ENCODE peak calls at places on chromosomes 12 and 14, in seven cellular contexts. Z is PC-3, N is mammary epithelial cell, I is PC-9, R is Panc1, E is right atrium auricular region, D is fibroblast of lung. F is an unnamed sample.
A peak's percentile ranks its signal among the peaks of the same experiment; 100 is the strongest.

GRCh38 chr12:6437586-6437985 is 7.2 kb upstream of the CD27 start:
- DNase-seq in Z (no peak), N (no peak), I (no peak), R (no peak), E (no peak), D (no peak), F (no peak)

GRCh38 chr12:89525002-89525823 is 617 bp upstream of the GALNT4 start:
- DNase-seq in Z (peak; percentile 42), N (peak; percentile 59), I (no peak), R (no peak), E (no peak), D (no peak), F (peak; percentile 50)

GRCh38 chr14:79638647-79639266 is 572.5 kb downstream of the DIO2 start:
- DNase-seq in Z (no peak), N (no peak), I (no peak), R (no peak), E (no peak), D (no peak), F (no peak)

GRCh38 chr12:15837141-15837781 is 44.9 kb upstream of the STRAP start:
- DNase-seq in Z (no peak), N (no peak), I (no peak), R (no peak), E (no peak), D (no peak), F (peak; percentile 24)

GRCh38 chr14:69268763-69269162 is 8.8 kb downstream of the GALNT16 start:
- DNase-seq in Z (peak; percentile 63), N (peak; percentile 57), I (no peak), R (no peak), E (no peak), D (no peak), F (no peak)

GRCh38 chr12:128076188-128076587 is 190.8 kb upstream of the TMEM132C start:
- DNase-seq in Z (peak; percentile 72), N (no peak), I (no peak), R (peak; percentile 20), E (no peak), D (no peak), F (no peak)

GRCh38 chr12:5944688-5945070 is 380 bp downstream of the ANO2 start:
- DNase-seq in Z (no peak), N (no peak), I (no peak), R (no peak), E (no peak), D (no peak), F (no peak)

GRCh38 chr14:89198544-89199329 is 218.3 kb downstream of the FOXN3 start:
- DNase-seq in Z (no peak), N (no peak), I (no peak), R (no peak), E (peak; percentile 66), D (peak; percentile 78), F (no peak)

GRCh38 chr14:33676135-33676566 is 274.7 kb downstream of the EGLN3 start:
- DNase-seq in Z (peak; percentile 78), N (peak; percentile 27), I (no peak), R (no peak), E (no peak), D (peak; percentile 54), F (peak; percentile 19)

GRCh38 chr12:29026419-29026818 is 122.7 kb upstream of the FAR2 start:
- DNase-seq in Z (peak; percentile 28), N (peak; percentile 31), I (no peak), R (no peak), E (no peak), D (no peak), F (no peak)

GRCh38 chr14:26319139-26319864 is 278.5 kb downstream of the NOVA1 start:
- DNase-seq in Z (peak; percentile 64), N (no peak), I (no peak), R (no peak), E (no peak), D (no peak), F (no peak)

GRCh38 chr12:69655616-69656336 is 43.3 kb downstream of the BEST3 start:
- DNase-seq in Z (peak; percentile 9), N (peak; percentile 76), I (no peak), R (no peak), E (peak; percentile 36), D (peak; percentile 77), F (no peak)

GRCh38 chr14:59425322-59425945 is 39.7 kb downstream of the GPR135 start:
- DNase-seq in Z (peak; percentile 41), N (no peak), I (no peak), R (no peak), E (no peak), D (peak; percentile 51), F (peak; percentile 52)

GRCh38 chr14:54106802-54107377 is 150.3 kb upstream of the BMP4 start:
- DNase-seq in Z (peak; percentile 99), N (no peak), I (peak; percentile 54), R (no peak), E (no peak), D (no peak), F (no peak)

GRCh38 chr14:63039800-63040380 is 5.4 kb downstream of the KCNH5 start:
- DNase-seq in Z (peak; percentile 86), N (peak; percentile 74), I (peak; percentile 27), R (peak; percentile 13), E (no peak), D (peak; percentile 91), F (no peak)

GRCh38 chr12:5123921-5124320 is 80.2 kb downstream of the KCNA5 start:
- DNase-seq in Z (no peak), N (no peak), I (no peak), R (no peak), E (no peak), D (no peak), F (no peak)

GRCh38 chr12:115794659-115795081 is 482.8 kb downstream of the MED13L start:
- DNase-seq in Z (peak; percentile 14), N (no peak), I (no peak), R (no peak), E (no peak), D (no peak), F (no peak)

GRCh38 chr12:24561882-24562760 is 386.8 kb downstream of the BCAT1 start:
- DNase-seq in Z (no peak), N (peak; percentile 12), I (no peak), R (no peak), E (peak; percentile 73), D (peak; percentile 83), F (peak; percentile 66)

GRCh38 chr14:103726474-103726873 is 10.9 kb downstream of the ZFYVE21 start:
- DNase-seq in Z (no peak), N (no peak), I (no peak), R (no peak), E (no peak), D (no peak), F (no peak)

GRCh38 chr12:27751386-27752047 is 28.5 kb upstream of the KLHL42 start:
- DNase-seq in Z (peak; percentile 99), N (peak; percentile 88), I (peak; percentile 16), R (no peak), E (no peak), D (no peak), F (no peak)

GRCh38 chr14:50774542-50775267 is 56.3 kb downstream of the NIN start:
- DNase-seq in Z (no peak), N (no peak), I (no peak), R (no peak), E (no peak), D (peak; percentile 27), F (no peak)

GRCh38 chr14:69716483-69717187 is 50.3 kb upstream of the SRSF5 start:
- DNase-seq in Z (peak; percentile 53), N (peak; percentile 97), I (peak; percentile 68), R (no peak), E (no peak), D (peak; percentile 85), F (no peak)

GRCh38 chr14:103188691-103189480 is 65.6 kb downstream of the TNFAIP2 start:
- DNase-seq in Z (no peak), N (no peak), I (peak; percentile 40), R (no peak), E (no peak), D (no peak), F (peak; percentile 39)

DNA sequence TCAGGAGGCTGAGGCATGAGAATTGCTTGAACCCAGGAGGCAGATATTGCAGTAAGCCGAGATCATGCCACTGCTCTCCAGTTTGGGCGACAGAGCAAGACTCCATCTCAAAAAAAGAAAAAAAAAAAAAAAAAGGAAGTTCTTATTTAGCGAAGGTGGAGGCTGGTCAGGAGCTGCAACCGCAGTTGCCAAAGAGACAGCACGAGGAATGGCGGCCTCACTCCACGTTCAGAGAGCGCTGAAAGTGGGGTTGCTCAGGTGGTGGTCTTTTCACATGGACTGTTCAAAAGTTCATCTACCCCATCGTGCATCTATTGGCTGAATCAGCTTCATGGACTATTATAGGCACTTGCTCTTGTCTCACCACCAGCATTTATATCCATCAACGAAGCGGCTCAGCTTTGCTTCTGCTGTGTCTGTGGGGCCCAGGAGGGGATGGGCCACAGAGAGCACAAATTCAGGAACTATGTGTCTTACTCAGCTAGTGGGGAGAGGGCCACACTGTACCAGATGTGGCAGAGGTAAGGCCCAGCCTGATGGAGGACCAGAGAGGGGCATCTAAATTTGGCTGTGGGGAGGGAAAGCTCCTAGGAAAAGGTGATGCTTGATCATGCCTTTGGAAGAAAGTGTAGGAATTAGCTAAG is 27.3 kb downstream of the SLC25A47 start:
- DNase-seq in Z (no peak), N (no peak), I (no peak), R (no peak), E (no peak), D (no peak), F (no peak)
- H3K36me3 ChIP-seq in Z (peaks cover 27% of the 10 kb centered on the region), N (peaks cover 23% of the 10 kb centered on the region), I (no peaks in the 10 kb centered on the region), R (no peaks in the 10 kb centered on the region), E (peaks cover 73% of the 10 kb centered on the region), D (peaks cover 29% of the 10 kb centered on the region), F (peaks cover 21% of the 10 kb centered on the region)

GRCh38 chr12:65923228-65923627 is 98.9 kb downstream of the HMGA2 start:
- DNase-seq in Z (no peak), N (no peak), I (no peak), R (no peak), E (no peak), D (no peak), F (no peak)
- TF ChIP-seq CTCF in Z (peak; percentile 37), N (no peak), I (no peak), R (peak; percentile 22), E (no peak), D (no peak), F (no peak)

GRCh38 chr12:71436696-71437095 is 2.9 kb upstream of the LGR5 start:
- DNase-seq in Z (no peak), N (no peak), I (no peak), R (no peak), E (no peak), D (no peak), F (no peak)
- H3K9me3 ChIP-seq in Z (peaks cover 2% of the 10 kb centered on the region), N (peaks cover 4% of the 10 kb centered on the region), I (no peaks in the 10 kb centered on the region), R (no peaks in the 10 kb centered on the region), E (peaks cover 19% of the 10 kb centered on the region), D (no peaks in the 10 kb centered on the region), F (no peaks in the 10 kb centered on the region)

GRCh38 chr12:124405151-124405550 is 110.3 kb downstream of the RFLNA start:
- DNase-seq in Z (no peak), N (no peak), I (no peak), R (no peak), E (no peak), D (no peak), F (no peak)

GRCh38 chr12:124405592-124405991 is 110.7 kb downstream of the RFLNA start:
- DNase-seq in Z (no peak), N (no peak), I (no peak), R (no peak), E (no peak), D (no peak), F (no peak)

GRCh38 chr12:124403273-124403672 is 108.4 kb downstream of the RFLNA start:
- DNase-seq in Z (no peak), N (no peak), I (no peak), R (no peak), E (no peak), D (no peak), F (no peak)

GRCh38 chr12:124402281-124403066 is 107.6 kb downstream of the RFLNA start:
- DNase-seq in Z (no peak), N (no peak), I (no peak), R (no peak), E (no peak), D (no peak), F (no peak)

GRCh38 chr12:124404162-124404561 is 109.3 kb downstream of the RFLNA start:
- DNase-seq in Z (no peak), N (no peak), I (no peak), R (no peak), E (no peak), D (no peak), F (no peak)
- H3K36me3 ChIP-seq in Z (peaks cover 10% of the 10 kb centered on the region), N (peaks cover 16% of the 10 kb centered on the region), I (no peaks in the 10 kb centered on the region), R (no peaks in the 10 kb centered on the region), E (peaks cover 36% of the 10 kb centered on the region), D (peaks cover 4% of the 10 kb centered on the region), F (peaks cover 67% of the 10 kb centered on the region)